ENCODE peak calls at places on chromosomes 11 and 22, in four cellular contexts. Q, S, X and F are unnamed samples.

GRCh38 chr11:69217276-69218105 is 61.8 kb downstream of the SMIM38 start:
- DNase-seq in Q (no peak), S (no peak), X (no peak), F (no peak)

GRCh38 chr11:64854534-64855502 is 10.4 kb upstream of the CDC42BPG start:
- DNase-seq in Q (no peak), S (no peak), X (peak; percentile 60), F (peak; percentile 53)

GRCh38 chr11:112320668-112321067 is 60.0 kb upstream of the PLET1 start:
- DNase-seq in Q (no peak), S (no peak), X (peak; percentile 66), F (peak; percentile 89)

GRCh38 chr11:3218483-3219280 is at the start of gene MRGPRG:
- DNase-seq in Q (no peak), S (no peak), X (no peak), F (no peak)

GRCh38 chr11:122261546-122261945 is 145.5 kb upstream of the BLID start:
- DNase-seq in Q (no peak), S (no peak), X (no peak), F (no peak)

GRCh38 chr11:65588199-65589054 is 7.2 kb downstream of the KCNK7 start:
- DNase-seq in Q (peak; percentile 69), S (no peak), X (no peak), F (no peak)

GRCh38 chr11:120400564-120401364 is 64.6 kb downstream of the ARHGEF12 start:
- DNase-seq in Q (no peak), S (no peak), X (peak; percentile 94), F (peak; percentile 96)

GRCh38 chr11:58164389-58164788 is 24.5 kb upstream of the OR9Q2 start:
- DNase-seq in Q (no peak), S (no peak), X (no peak), F (no peak)

GRCh38 chr11:199004-199581 is 6.2 kb downstream of the SCGB1C1 start:
- DNase-seq in Q (no peak), S (no peak), X (no peak), F (no peak)

GRCh38 chr11:82631722-82632630 is 101.7 kb downstream of the FAM181B start:
- DNase-seq in Q (no peak), S (no peak), X (no peak), F (no peak)

GRCh38 chr11:27315816-27316215 is 47.2 kb downstream of the CCDC34 start:
- DNase-seq in Q (no peak), S (no peak), X (no peak), F (no peak)

GRCh38 chr11:65227879-65228278 is 33.9 kb upstream of the POLA2 start:
- DNase-seq in Q (no peak), S (no peak), X (no peak), F (no peak)

GRCh38 chr11:112200252-112200651 is 24.9 kb downstream of the BCO2 start:
- DNase-seq in Q (no peak), S (no peak), X (no peak), F (no peak)

GRCh38 chr11:86672007-86672621 is at the start of gene ME3:
- DNase-seq in Q (peak; percentile 9), S (no peak), X (no peak), F (no peak)

GRCh38 chr11:46669606-46670243 is 30.7 kb downstream of the ARHGAP1 start:
- DNase-seq in Q (no peak), S (no peak), X (no peak), F (no peak)

GRCh38 chr11:78379039-78379670 is 38.5 kb downstream of the GAB2 start:
- DNase-seq in Q (no peak), S (no peak), X (no peak), F (no peak)

GRCh38 chr11:4865855-4866254 is 15.8 kb upstream of the OR51T1 start:
- DNase-seq in Q (no peak), S (no peak), X (no peak), F (no peak)

GRCh38 chr11:117435296-117435695 is 107.6 kb downstream of the CEP164 start:
- DNase-seq in Q (no peak), S (no peak), X (no peak), F (no peak)

GRCh38 chr11:112253605-112254242 is 6.9 kb downstream of the PLET1 start:
- DNase-seq in Q (no peak), S (no peak), X (no peak), F (no peak)

GRCh38 chr11:36412781-36413383 is 97.2 kb downstream of the TRAF6 start:
- DNase-seq in Q (no peak), S (no peak), X (peak; percentile 50), F (peak; percentile 26)

GRCh38 chr11:85815186-85815911 is 4.4 kb upstream of the SYTL2 start:
- DNase-seq in Q (no peak), S (no peak), X (peak; percentile 66), F (peak; percentile 39)

GRCh38 chr22:44497904-44498242 is at the start of gene RTL6:
- DNase-seq in Q (no peak), S (no peak), X (no peak), F (no peak)

GRCh38 chr11:101914349-101914736 is 467 bp upstream of the CEP126 start:
- DNase-seq in Q (no peak), S (no peak), X (peak; percentile 10), F (peak; percentile 18)

GRCh38 chr22:41532908-41533825 is 11.1 kb downstream of the POLR3H start:
- DNase-seq in Q (peak; percentile 59), S (no peak), X (no peak), F (no peak)

GRCh38 chr11:133269272-133269671 is 263.0 kb downstream of the OPCML start:
- DNase-seq in Q (no peak), S (no peak), X (no peak), F (no peak)

GRCh38 chr11:83069441-83070043 is 2.2 kb downstream of the RAB30 start:
- DNase-seq in Q (no peak), S (no peak), X (no peak), F (no peak)

GRCh38 chr11:2864890-2865289 is 20.7 kb downstream of the CDKN1C start:
- DNase-seq in Q (no peak), S (no peak), X (no peak), F (no peak)

GRCh38 chr11:95898782-95899181 is 25.1 kb downstream of the MTMR2 start:
- DNase-seq in Q (no peak), S (no peak), X (no peak), F (no peak)

GRCh38 chr11:73216466-73216865 is 1.6 kb upstream of the P2RY2 start:
- DNase-seq in Q (no peak), S (no peak), X (no peak), F (no peak)

GRCh38 chr11:33557201-33557600 is 143.4 kb downstream of the C11orf91 start:
- DNase-seq in Q (no peak), S (no peak), X (no peak), F (no peak)

GRCh38 chr11:73140213-73141030 is 1.7 kb downstream of the FCHSD2 start:
- DNase-seq in Q (no peak), S (no peak), X (no peak), F (no peak)

GRCh38 chr11:114080219-114080618 is 20.7 kb downstream of the ZBTB16 start:
- DNase-seq in Q (no peak), S (no peak), X (no peak), F (peak; percentile 43)

GRCh38 chr11:125688066-125688465 is 7.4 kb upstream of the ACRV1 start:
- DNase-seq in Q (no peak), S (no peak), X (no peak), F (no peak)

GRCh38 chr11:65575568-65576231 is at the start of gene EHBP1L1:
- DNase-seq in Q (peak; percentile 68), S (no peak), X (no peak), F (no peak)

GRCh38 chr22:22810018-22810427 is 77.6 kb upstream of the IGLL5 start:
- DNase-seq in Q (peak; percentile 71), S (peak; percentile 20), X (no peak), F (no peak)

GRCh38 chr11:58626915-58627483 is 4.5 kb downstream of the CNTF start:
- DNase-seq in Q (no peak), S (no peak), X (no peak), F (no peak)

GRCh38 chr11:29449280-29450074 is 567.4 kb downstream of the KCNA4 start:
- DNase-seq in Q (no peak), S (no peak), X (no peak), F (no peak)

GRCh38 chr22:49449811-49450386 is 377.8 kb downstream of the BRD1 start:
- DNase-seq in Q (no peak), S (no peak), X (no peak), F (no peak)